ENCODE peak calls at places on chromosomes 2 and 18, in four cellular contexts. N, G, Z and T are unnamed samples.

GRCh38 chr2:13230221-13230620 is 513.5 kb downstream of the TRIB2 start:
- DNase-seq in N (no peak), G (no peak), Z (no peak), T (no peak)

GRCh38 chr2:203240491-203240890 is 1.7 kb downstream of the CYP20A1 start:
- DNase-seq in N (no peak), G (no peak), Z (no peak), T (no peak)

GRCh38 chr2:24672589-24672988 is 120.6 kb downstream of the PTRHD1 start:
- DNase-seq in N (no peak), G (no peak), Z (no peak), T (no peak)

GRCh38 chr2:233114421-233114861 is 54.3 kb downstream of the INPP5D start:
- DNase-seq in N (no peak), G (no peak), Z (no peak), T (no peak)

GRCh38 chr18:24009651-24010333 is 4.8 kb upstream of the TTC39C start:
- DNase-seq in N (no peak), G (no peak), Z (no peak), T (no peak)

GRCh38 chr2:191171708-191172355 is 21.0 kb upstream of the STAT4 start:
- DNase-seq in N (no peak), G (no peak), Z (no peak), T (peak)

GRCh38 chr2:108297436-108298141 is 8.9 kb downstream of the SULT1C2 start:
- DNase-seq in N (no peak), G (no peak), Z (no peak), T (peak)

GRCh38 chr2:178914259-178914849 is 107.1 kb upstream of the TTN start:
- DNase-seq in N (peak), G (peak), Z (peak), T (peak)

GRCh38 chr2:220969348-220969747 is 602.8 kb downstream of the EPHA4 start:
- DNase-seq in N (no peak), G (no peak), Z (no peak), T (no peak)

GRCh38 chr2:167489307-167489706 is 601.0 kb downstream of the XIRP2 start:
- DNase-seq in N (no peak), G (no peak), Z (no peak), T (no peak)

GRCh38 chr2:24721470-24721869 is 71.7 kb downstream of the PTRHD1 start:
- DNase-seq in N (no peak), G (no peak), Z (no peak), T (no peak)

GRCh38 chr2:31012384-31012783 is 125.9 kb downstream of the GALNT14 start:
- DNase-seq in N (no peak), G (no peak), Z (no peak), T (no peak)

GRCh38 chr2:126381081-126381480 is 274.9 kb upstream of the GYPC start:
- DNase-seq in N (no peak), G (no peak), Z (no peak), T (no peak)
- TF ChIP-seq PHF8 in N (no peak), G (no peak), Z (no peak), T (no peak)

DNA sequence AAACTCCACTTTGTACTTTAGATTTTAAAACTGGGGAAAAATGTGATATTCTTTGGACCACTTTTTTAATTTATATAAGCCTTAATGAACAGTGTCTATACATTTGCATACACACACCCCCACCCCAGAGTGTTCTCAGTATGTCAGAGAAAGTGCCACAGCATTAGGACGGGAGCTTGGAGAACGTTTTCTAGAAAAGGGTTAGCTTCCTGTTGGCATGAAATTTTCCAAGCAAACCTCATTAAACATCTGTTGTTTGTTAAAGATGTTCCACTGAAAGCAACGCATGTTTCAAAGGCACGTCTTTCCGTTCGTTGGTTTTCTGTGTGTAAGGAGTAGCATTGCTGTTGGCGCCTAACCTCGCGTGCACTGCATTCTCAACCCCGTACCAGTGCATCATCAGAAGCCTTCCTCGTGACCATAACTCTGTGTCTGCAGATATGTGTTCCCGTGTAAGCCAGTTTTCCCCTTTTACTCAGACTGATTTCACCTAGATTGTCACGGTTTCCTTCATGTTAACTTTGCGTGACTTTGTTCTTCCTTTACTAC is 228.5 kb downstream of the ALPK2 start:
- DNase-seq in N (no peak), G (no peak), Z (no peak), T (no peak)
- TF ChIP-seq PHF8 in N (no peak), G (no peak), Z (no peak), T (no peak)

GRCh38 chr2:5286370-5286769 is 405.8 kb upstream of the SOX11 start:
- DNase-seq in N (no peak), G (no peak), Z (no peak), T (no peak)

GRCh38 chr2:5285891-5286290 is 406.3 kb upstream of the SOX11 start:
- DNase-seq in N (no peak), G (no peak), Z (no peak), T (no peak)

GRCh38 chr2:5287558-5288334 is 404.4 kb upstream of the SOX11 start:
- DNase-seq in N (no peak), G (no peak), Z (no peak), T (no peak)

DNA sequence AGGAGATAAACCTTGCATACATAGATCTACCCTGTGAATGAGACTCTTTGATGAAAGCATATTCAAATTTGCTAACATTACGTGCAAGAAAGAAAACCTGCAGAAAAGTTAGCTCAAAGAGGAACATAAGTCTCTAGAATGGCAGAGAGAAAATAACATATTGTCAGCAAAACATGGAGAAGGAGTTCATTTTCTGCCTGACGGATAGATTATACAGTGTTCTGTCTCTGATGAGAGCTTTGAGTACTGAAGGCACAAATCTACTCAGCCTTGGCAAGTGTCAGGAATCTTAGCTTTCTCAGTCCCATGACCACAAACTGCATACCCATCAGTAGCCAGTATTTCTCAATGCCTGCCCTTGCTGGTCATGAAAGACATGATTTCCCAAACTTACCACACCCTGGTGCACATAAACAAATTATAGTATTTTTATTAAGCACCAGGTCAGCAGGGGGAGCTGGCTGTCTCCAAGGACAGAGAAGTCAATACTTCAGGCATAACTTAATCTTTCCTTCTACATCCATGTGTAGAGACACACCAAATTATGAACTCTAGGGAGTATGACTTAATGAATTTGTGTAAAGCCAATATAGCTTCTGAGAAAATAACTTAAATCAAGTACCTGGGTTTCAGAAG is 401.2 kb upstream of the SOX11 start:
- DNase-seq in N (no peak), G (no peak), Z (no peak), T (no peak)
- TF ChIP-seq PHF8 in N (no peak), G (no peak), Z (no peak), T (no peak)

GRCh38 chr2:43345391-43345813 is 119.0 kb upstream of the ZFP36L2 start:
- DNase-seq in N (no peak), G (peak), Z (no peak), T (no peak)
- TF ChIP-seq PHF8 in N (no peak), G (no peak), Z (no peak), T (no peak)

DNA sequence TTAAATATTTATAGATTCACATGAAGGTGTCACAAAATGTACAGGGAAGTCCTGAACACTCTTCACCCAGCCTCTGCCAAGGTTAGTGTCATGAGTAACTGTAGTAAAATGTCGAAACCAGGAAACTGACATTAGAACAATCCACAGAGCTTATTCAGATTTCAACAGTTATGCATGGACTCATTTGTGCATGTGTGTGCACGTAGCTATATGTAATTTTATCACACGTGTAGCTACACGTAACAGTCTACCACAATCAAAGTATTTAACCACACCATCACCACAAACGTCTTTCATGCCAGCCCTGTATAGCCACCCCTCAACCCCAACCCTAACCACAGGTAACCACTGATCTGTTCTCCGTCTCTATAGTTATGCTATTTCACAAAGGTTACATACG is 211.7 kb upstream of the REV1 start:
- DNase-seq in N (no peak), G (no peak), Z (no peak), T (no peak)
- TF ChIP-seq PHF8 in N (no peak), G (no peak), Z (no peak), T (no peak)